ENCODE peak calls at places on chromosomes 4 and X, in four cellular contexts. N is stimulated activated CD4-positive, alpha-beta T cell treated with anti-CD3 and anti-CD28 coated beads, Interleukin-2, amount 100 ng/mL, for 48 hours; I is GM20000; Z is D341Med. X is an unnamed sample.

GRCh38 chr4:70564033-70564432 is 28.0 kb upstream of the AMBN start:
- DNase-seq in N (no peak), I (no peak), Z (no peak), X (no peak)

GRCh38 chrX:130158311-130158710 is 7.3 kb downstream of the AIFM1 start:
- DNase-seq in N (no peak), I (no peak), Z (no peak), X (no peak)

GRCh38 chr4:180134116-180134866 is 2108.9 kb upstream of the TENM3 start:
- DNase-seq in N (no peak), I (no peak), Z (peak), X (no peak)

GRCh38 chrX:53481093-53481492 is 46.9 kb upstream of the HSD17B10 start:
- DNase-seq in N (peak), I (no peak), Z (no peak), X (no peak)

GRCh38 chr4:162634390-162634789 is 470.6 kb upstream of the FSTL5 start:
- DNase-seq in N (no peak), I (no peak), Z (no peak), X (no peak)

GRCh38 chr4:71461422-71461821 is 122.6 kb downstream of the SLC4A4 start:
- DNase-seq in N (no peak), I (no peak), Z (no peak), X (no peak)

GRCh38 chr4:186666252-186666651 is 57.4 kb downstream of the FAT1 start:
- DNase-seq in N (no peak), I (no peak), Z (no peak), X (no peak)

GRCh38 chrX:91434351-91435168 is at the start of gene PABPC5:
- DNase-seq in N (no peak), I (no peak), Z (no peak), X (no peak)

GRCh38 chr4:139530833-139531427 is 25.1 kb downstream of the SETD7 start:
- DNase-seq in N (peak), I (peak), Z (peak), X (peak)

GRCh38 chr4:112378858-112379257 is 81.7 kb downstream of the ALPK1 start:
- DNase-seq in N (no peak), I (no peak), Z (no peak), X (no peak)

GRCh38 chrX:154775611-154776349 is 13.1 kb downstream of the DKC1 start:
- DNase-seq in N (no peak), I (no peak), Z (no peak), X (no peak)

GRCh38 chrX:16727637-16728036 is 8.2 kb downstream of the SYAP1 start:
- DNase-seq in N (no peak), I (no peak), Z (no peak), X (no peak)

GRCh38 chrX:2283111-2283847 is 217.5 kb downstream of the DHRSX start:
- DNase-seq in N (no peak), I (no peak), Z (peak), X (no peak)

GRCh38 chrX:70096052-70096451 is 33.8 kb downstream of the OTUD6A start:
- DNase-seq in N (no peak), I (no peak), Z (peak), X (no peak)

GRCh38 chr4:102321260-102321991 is 23.9 kb downstream of the SLC39A8 start:
- DNase-seq in N (no peak), I (peak), Z (no peak), X (peak)

GRCh38 chr4:110005461-110006056 is 92.9 kb downstream of the EGF start:
- DNase-seq in N (no peak), I (peak), Z (peak), X (peak)

GRCh38 chr4:1711906-1712215 is 258 bp downstream of the SLBP start:
- DNase-seq in N (no peak), I (peak), Z (no peak), X (no peak)

GRCh38 chr4:80182237-80182866 is 15.0 kb upstream of the PRDM8 start:
- DNase-seq in N (no peak), I (peak), Z (no peak), X (no peak)

GRCh38 chr4:54184581-54184980 is 44.5 kb upstream of the PDGFRA start:
- DNase-seq in N (no peak), I (no peak), Z (no peak), X (no peak)

GRCh38 chrX:56784666-56785065 is 55.6 kb downstream of the NBDY start:
- DNase-seq in N (no peak), I (no peak), Z (no peak), X (no peak)

GRCh38 chr4:139756391-139757180 is 91.0 kb downstream of the MGST2 start:
- DNase-seq in N (no peak), I (no peak), Z (no peak), X (no peak)

GRCh38 chr4:153594208-153594607 is 89.9 kb upstream of the TLR2 start:
- DNase-seq in N (no peak), I (no peak), Z (no peak), X (no peak)

GRCh38 chr4:149029056-149029651 is 586.9 kb upstream of the NR3C2 start:
- DNase-seq in N (no peak), I (no peak), Z (no peak), X (no peak)

GRCh38 chr4:96916731-96917130 is 1076.8 kb downstream of the PDHA2 start:
- DNase-seq in N (no peak), I (no peak), Z (no peak), X (no peak)

GRCh38 chr4:72340803-72341431 is 228.1 kb downstream of the ADAMTS3 start:
- DNase-seq in N (no peak), I (no peak), Z (no peak), X (no peak)

GRCh38 chr4:48725414-48725813 is 54.7 kb downstream of the FRYL start:
- DNase-seq in N (no peak), I (no peak), Z (no peak), X (no peak)

GRCh38 chrX:727738-728621 is 97.4 kb downstream of the SHOX start:
- DNase-seq in N (no peak), I (no peak), Z (no peak), X (no peak)

GRCh38 chrX:146707781-146708180 is 101.8 kb upstream of the CXorf51B start:
- DNase-seq in N (no peak), I (no peak), Z (no peak), X (no peak)

GRCh38 chr4:164931551-164932324 is 45.7 kb downstream of the TRIM61 start:
- DNase-seq in N (no peak), I (no peak), Z (no peak), X (no peak)

X was measured in GM13976.